ENCODE peak calls at places on chromosomes 6 and 20, in four cellular contexts. O is heart right ventricle, S is activated T-helper 1 cell treated with Interleukin-2 at 50 U/mL for 16 hours, C is NCI-H2081. Y is an unnamed sample.

GRCh38 chr20:51749674-51750036 is 18.5 kb downstream of the ATP9A start:
- DNase-seq in C (no peak), S (no peak), O (no peak), Y (no peak)

GRCh38 chr6:401994-402640 is 10.6 kb downstream of the IRF4 start:
- DNase-seq in O (no peak), S (no peak), C (no peak), Y (no peak)

GRCh38 chr6:151661928-151662327 is 145.6 kb upstream of the ESR1 start:
- DNase-seq in S (no peak), C (no peak), O (no peak), Y (no peak)

GRCh38 chr6:169763881-169764280 is 12.5 kb downstream of the ERMARD start:
- DNase-seq in O (no peak), C (no peak), S (no peak), Y (no peak)

GRCh38 chr6:16420715-16421461 is 182.5 kb downstream of the GMPR start:
- DNase-seq in O (no peak), C (no peak), S (no peak), Y (no peak)

GRCh38 chr6:53746442-53747103 is 48.2 kb upstream of the LRRC1 start:
- DNase-seq in C (no peak), S (no peak), O (no peak), Y (no peak)

GRCh38 chr6:33078919-33079521 is 3.2 kb downstream of the HLA-DPB1 start:
- DNase-seq in C (no peak), O (no peak), S (no peak), Y (no peak)

GRCh38 chr20:16617056-16617455 is 43.8 kb upstream of the KIF16B start:
- DNase-seq in S (no peak), O (no peak), C (no peak), Y (no peak)

GRCh38 chr6:72987305-72987704 is 238.0 kb downstream of the KHDC1L start:
- DNase-seq in C (no peak), S (no peak), O (no peak), Y (no peak)

GRCh38 chr20:38032585-38033329 is 499 bp downstream of the TTI1 start:
- DNase-seq in O (no peak), S (no peak), C (peak), Y (no peak)

GRCh38 chr6:10426781-10427279 is 12.0 kb upstream of the TFAP2A start:
- DNase-seq in S (no peak), C (no peak), O (no peak), Y (no peak)

GRCh38 chr6:18183736-18184135 is 28.5 kb downstream of the KDM1B start:
- DNase-seq in C (no peak), O (no peak), S (no peak), Y (no peak)

GRCh38 chr20:48567145-48567544 is 260.7 kb downstream of the PREX1 start:
- DNase-seq in S (no peak), C (no peak), O (no peak), Y (no peak)

GRCh38 chr6:170292111-170292777 is 1.4 kb upstream of the DLL1 start:
- DNase-seq in S (no peak), O (no peak), C (no peak), Y (no peak)

GRCh38 chr20:61121661-61122060 is 130.4 kb upstream of the CDH4 start:
- DNase-seq in O (no peak), C (no peak), S (no peak), Y (no peak)

GRCh38 chr6:35370124-35370741 is 27.9 kb downstream of the PPARD start:
- DNase-seq in C (no peak), S (no peak), O (peak), Y (peak)

GRCh38 chr6:76516924-76517323 is 444.5 kb upstream of the IMPG1 start:
- DNase-seq in C (no peak), S (no peak), O (no peak), Y (no peak)

GRCh38 chr20:9978395-9979004 is 56.3 kb upstream of the ANKEF1 start:
- DNase-seq in S (no peak), O (peak), C (peak), Y (no peak)

GRCh38 chr6:46921059-46921458 is 679 bp downstream of the ADGRF5 start:
- DNase-seq in O (no peak), S (no peak), C (no peak), Y (no peak)

GRCh38 chr20:47588158-47588557 is 86.5 kb downstream of the NCOA3 start:
- DNase-seq in C (no peak), S (no peak), O (no peak), Y (no peak)

GRCh38 chr6:29834564-29835436 is 7.2 kb downstream of the HLA-G start:
- DNase-seq in S (peak), C (peak), O (no peak), Y (peak)

GRCh38 chr6:27836080-27836782 is 76.0 kb downstream of the OR2B2 start:
- DNase-seq in O (no peak), C (no peak), S (no peak), Y (no peak)

GRCh38 chr6:11618533-11618932 is 81.0 kb downstream of the TMEM170B start:
- DNase-seq in S (no peak), C (no peak), O (no peak), Y (no peak)